ENCODE peak calls at places on chromosomes 3 and 15, in six cellular contexts. Z is RCC 7860, W is Daoy, V is GDM1, P is head of caudate nucleus, C is T47D. H is an unnamed sample.

GRCh38 chr3:156298938-156299337 is 178.6 kb downstream of the KCNAB1 start:
- DNase-seq in V (no peak), W (no peak), P (peak), Z (no peak), C (no peak), H (no peak)

GRCh38 chr3:54858386-54858785 is 69.5 kb downstream of the LRTM1 start:
- DNase-seq in P (no peak), V (no peak), C (no peak), W (no peak), Z (no peak), H (no peak)

GRCh38 chr3:32113981-32114566 is 7.7 kb downstream of the GPD1L start:
- DNase-seq in P (no peak), W (no peak), Z (no peak), V (no peak), C (no peak), H (no peak)

GRCh38 chr15:99965376-99965775 is 232.1 kb upstream of the LYSMD4 start:
- DNase-seq in C (no peak), W (no peak), P (no peak), Z (no peak), V (no peak), H (no peak)

GRCh38 chr15:73794501-73795133 is 41.5 kb upstream of the INSYN1 start:
- DNase-seq in C (no peak), Z (no peak), V (no peak), W (peak), P (no peak), H (no peak)

GRCh38 chr3:151971194-151971771 is 97.8 kb downstream of the SUCNR1 start:
- DNase-seq in C (no peak), P (no peak), Z (no peak), V (no peak), W (no peak), H (no peak)

GRCh38 chr3:125435231-125435630 is 60.1 kb upstream of the ZNF148 start:
- DNase-seq in C (no peak), V (no peak), Z (no peak), W (no peak), P (no peak), H (no peak)

GRCh38 chr3:71478568-71478967 is 105.0 kb downstream of the FOXP1 start:
- DNase-seq in P (no peak), V (no peak), Z (peak), C (no peak), W (peak), H (no peak)

GRCh38 chr3:120604784-120605183 is 8.6 kb downstream of the NDUFB4 start:
- DNase-seq in W (no peak), Z (no peak), V (no peak), C (no peak), P (no peak), H (no peak)

H was measured in HuH-7.5.